ENCODE peak calls at places on chromosomes 2 and 18, in six cellular contexts. J is esophagus squamous epithelium; A is effector memory CD4-positive, alpha-beta T cell; N is naive thymus-derived CD4-positive, alpha-beta T cell; B is uterus; U is aorta. Z is an unnamed sample.

GRCh38 chr2:48841126-48841525 is 85.6 kb upstream of the LHCGR start:
- DNase-seq in U (no peak), A (no peak), J (no peak), N (no peak), B (no peak), Z (no peak)

GRCh38 chr2:64730551-64731305 is 77.0 kb upstream of the SERTAD2 start:
- DNase-seq in U (no peak), J (no peak), B (peak; percentile 61), A (no peak), N (no peak), Z (no peak)

GRCh38 chr2:111704246-111704645 is 179.7 kb downstream of the ANAPC1 start:
- DNase-seq in N (no peak), J (no peak), A (no peak), U (no peak), B (no peak), Z (no peak)

GRCh38 chr2:38190542-38191218 is 114.7 kb upstream of the CYP1B1 start:
- DNase-seq in U (no peak), N (no peak), B (no peak), A (no peak), J (no peak), Z (no peak)

GRCh38 chr18:57029761-57030160 is 117.1 kb upstream of the BOD1L2 start:
- DNase-seq in N (no peak), U (no peak), J (no peak), A (no peak), B (no peak), Z (no peak)

GRCh38 chr2:232444409-232445148 is 11.4 kb upstream of the ALPI start:
- DNase-seq in B (no peak), U (peak; percentile 71), A (no peak), J (no peak), N (no peak), Z (peak; percentile 6)

GRCh38 chr2:156331572-156332451 is 709 bp downstream of the NR4A2 start:
- DNase-seq in N (peak; percentile 37), B (peak; percentile 60), U (peak; percentile 87), J (no peak), A (no peak), Z (peak; percentile 60)

GRCh38 chr2:197442865-197443264 is 8.0 kb upstream of the SF3B1 start:
- DNase-seq in U (no peak), J (no peak), N (no peak), A (no peak), B (no peak), Z (no peak)

GRCh38 chr2:75022516-75022915 is 64.1 kb downstream of the POLE4 start:
- DNase-seq in U (no peak), J (no peak), A (no peak), B (no peak), N (no peak), Z (no peak)

GRCh38 chr2:239580199-239580527 is 179.3 kb upstream of the HDAC4 start:
- DNase-seq in U (no peak), J (no peak), A (no peak), N (no peak), B (no peak), Z (no peak)

GRCh38 chr2:10389596-10389995 is 58.5 kb downstream of the ODC1 start:
- DNase-seq in J (no peak), A (no peak), B (no peak), U (no peak), N (no peak), Z (peak; percentile 58)

GRCh38 chr2:226121339-226121738 is 678.3 kb downstream of the IRS1 start:
- DNase-seq in A (no peak), B (no peak), N (no peak), J (no peak), U (no peak), Z (no peak)

GRCh38 chr2:64085936-64086335 is 58.3 kb downstream of the PELI1 start:
- DNase-seq in J (no peak), A (no peak), B (no peak), U (no peak), N (no peak), Z (no peak)

GRCh38 chr2:128177315-128177714 is 86.3 kb downstream of the UGGT1 start:
- DNase-seq in J (no peak), B (no peak), A (no peak), N (no peak), U (no peak), Z (no peak)

GRCh38 chr2:59930430-59930829 is 623.0 kb downstream of the BCL11A start:
- DNase-seq in J (no peak), A (no peak), U (no peak), B (no peak), N (no peak), Z (no peak)

GRCh38 chr2:132424526-132425121 is 8.0 kb downstream of the GPR39 start:
- DNase-seq in N (no peak), J (no peak), U (no peak), A (no peak), B (no peak), Z (peak; percentile 66)

GRCh38 chr2:36358317-36358659 is 2.7 kb downstream of the CRIM1 start:
- DNase-seq in B (no peak), J (no peak), N (no peak), A (no peak), U (no peak), Z (no peak)

GRCh38 chr2:174051039-174051438 is 85.9 kb upstream of the SP3 start:
- DNase-seq in J (no peak), N (no peak), B (no peak), A (no peak), U (no peak), Z (no peak)

GRCh38 chr2:46717733-46718121 is 197.9 kb downstream of the MCFD2 start:
- DNase-seq in J (no peak), N (no peak), B (no peak), A (no peak), U (no peak), Z (no peak)

GRCh38 chr2:232689152-232689910 is 7.8 kb upstream of the GIGYF2 start:
- DNase-seq in J (no peak), A (no peak), U (no peak), N (no peak), B (no peak), Z (peak; percentile 21)

GRCh38 chr18:32768646-32769206 is 4.1 kb downstream of the KLHL14 start:
- DNase-seq in B (no peak), A (no peak), U (no peak), J (no peak), N (no peak), Z (no peak)

GRCh38 chr18:55422456-55423185 is 165.4 kb downstream of the TCF4 start:
- DNase-seq in B (peak; percentile 55), N (no peak), A (no peak), U (no peak), J (no peak), Z (no peak)
- H3K4me3 ChIP-seq in B (peak overlapping the region; percentile 17), N (no peak overlapping the region), A (no peak overlapping the region), U (peak overlapping the region; percentile 87), J (peak overlapping the region; percentile 12), Z (peak overlapping the region; percentile 48)

DNA sequence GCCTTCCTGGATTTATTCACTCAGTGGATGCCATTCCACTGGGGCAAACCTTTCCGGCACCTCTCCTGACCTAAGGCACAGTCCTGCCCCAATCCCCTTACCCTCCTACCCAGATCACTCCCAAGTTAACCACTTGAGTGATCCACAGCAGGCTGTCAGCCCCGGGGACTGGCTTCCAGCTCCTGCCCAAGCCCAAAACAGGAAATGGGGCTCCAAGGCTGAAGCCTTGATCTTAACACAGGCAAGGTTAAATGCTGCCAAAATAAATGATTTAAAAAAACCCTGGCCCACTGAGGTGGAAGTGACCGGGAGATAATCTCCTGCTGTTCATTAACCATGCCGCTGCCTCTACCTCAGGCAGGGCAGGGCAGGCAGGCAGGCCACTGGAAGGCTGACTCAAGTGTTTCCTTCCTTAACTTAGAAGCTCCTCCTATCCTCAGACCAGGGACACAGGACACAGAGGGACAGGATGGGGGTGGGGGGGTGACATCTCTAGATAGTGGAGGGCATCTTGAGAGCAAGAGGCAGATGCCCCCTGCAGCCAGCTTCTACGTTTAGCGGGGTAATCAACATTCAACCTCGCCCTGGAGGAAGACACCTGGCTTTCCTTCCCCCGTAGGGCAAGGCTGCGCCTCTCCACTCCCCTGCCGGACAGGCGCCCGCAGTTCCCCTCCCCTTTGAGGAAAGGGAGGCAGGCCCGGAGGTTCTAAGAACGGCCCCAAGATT is 1.3 kb downstream of the RAB11FIP5 start:
- DNase-seq in U (peak; percentile 76), N (no peak), A (no peak), B (no peak), J (no peak), Z (no peak)
- H3K4me3 ChIP-seq in U (peak overlapping the region; percentile 99), N (peak overlapping the region; percentile 68), A (peak overlapping the region; percentile 60), B (peak overlapping the region; percentile 58), J (peak overlapping the region; percentile 70), Z (peak overlapping the region; percentile 76)

GRCh38 chr2:172100080-172101007 is 2.4 kb downstream of the DLX2 start:
- DNase-seq in A (no peak), U (peak; percentile 74), J (no peak), N (no peak), B (no peak), Z (no peak)

GRCh38 chr2:172101008-172101706 is 1.5 kb downstream of the DLX2 start:
- DNase-seq in A (no peak), J (no peak), B (no peak), N (no peak), U (peak; percentile 72), Z (no peak)

GRCh38 chr2:172098650-172099471 is 3.8 kb downstream of the DLX2 start:
- DNase-seq in U (peak; percentile 91), A (peak; percentile 29), N (no peak), J (no peak), B (no peak), Z (no peak)

GRCh38 chr2:172098287-172098649 is 4.4 kb downstream of the DLX2 start:
- DNase-seq in A (no peak), J (no peak), U (no peak), B (no peak), N (no peak), Z (no peak)

GRCh38 chr2:172099472-172100079 is 3.1 kb downstream of the DLX2 start:
- DNase-seq in U (no peak), A (no peak), J (no peak), B (no peak), N (no peak), Z (no peak)
- H3K4me3 ChIP-seq in U (no peak overlapping the region), A (no peak overlapping the region), J (peak overlapping the region; percentile 3), B (no peak overlapping the region), N (no peak overlapping the region), Z (peak overlapping the region; percentile 63)

GRCh38 chr2:207254526-207255464 is 89.0 kb upstream of the KLF7 start:
- DNase-seq in B (no peak), J (no peak), A (no peak), U (no peak), N (no peak), Z (no peak)
- H3K4me3 ChIP-seq in B (no peak overlapping the region), J (no peak overlapping the region), A (no peak overlapping the region), U (no peak overlapping the region), N (no peak overlapping the region), Z (peak overlapping the region; percentile 10)

Z was measured in skeletal muscle cell.